ENCODE peak calls at places on chromosomes 5 and 9, in nine cellular contexts. J is PC-3, N is HFF-Myc, K is epithelial cell of proximal tubule, S is cardiac fibroblast, R is endothelial cell of umbilical vein, L is spleen, B is choroid plexus epithelial cell, Q is HCT116. T is an unnamed sample.

GRCh38 chr5:131382407-131383395 is 118.8 kb downstream of the CDC42SE2 start:
- DNase-seq in K (no peak), R (peak; percentile 47), S (peak; percentile 73), Q (peak; percentile 50), N (peak; percentile 38), L (no peak), J (peak; percentile 61), B (peak; percentile 86), T (no peak)

GRCh38 chr9:35521708-35522107 is 31.8 kb downstream of the RUSC2 start:
- DNase-seq in R (no peak), L (no peak), J (no peak), N (no peak), B (peak; percentile 84), Q (no peak), K (no peak), S (peak; percentile 81), T (no peak)

GRCh38 chr9:134981001-134981400 is 63.3 kb upstream of the FCN1 start:
- DNase-seq in B (no peak), N (no peak), S (no peak), L (no peak), K (no peak), Q (no peak), R (no peak), J (no peak), T (no peak)

GRCh38 chr9:22683393-22684075 is 236.9 kb downstream of the DMRTA1 start:
- DNase-seq in J (peak; percentile 82), L (no peak), Q (no peak), B (peak; percentile 13), S (peak; percentile 17), R (no peak), K (peak; percentile 47), N (peak; percentile 56), T (no peak)

GRCh38 chr9:2800385-2801179 is 43.3 kb downstream of the PUM3 start:
- DNase-seq in S (peak; percentile 28), J (no peak), R (no peak), K (no peak), B (peak; percentile 69), L (no peak), Q (no peak), N (no peak), T (no peak)

GRCh38 chr9:9855503-9856078 is 757.2 kb downstream of the PTPRD start:
- DNase-seq in R (no peak), L (peak; percentile 54), J (no peak), S (no peak), B (no peak), N (no peak), K (no peak), Q (no peak), T (no peak)

GRCh38 chr5:10520716-10521115 is 43.2 kb upstream of the ANKRD33B start:
- DNase-seq in Q (no peak), L (no peak), N (no peak), R (no peak), K (no peak), B (peak; percentile 76), S (peak; percentile 45), J (no peak), T (no peak)

GRCh38 chr9:87504938-87505337 is 7.3 kb downstream of the DAPK1 start:
- DNase-seq in J (no peak), K (no peak), N (no peak), R (no peak), Q (no peak), S (no peak), B (no peak), L (no peak), T (no peak)

GRCh38 chr5:54243483-54244080 is 66.8 kb downstream of the ARL15 start:
- DNase-seq in K (no peak), B (peak; percentile 68), R (peak; percentile 47), J (peak; percentile 48), N (no peak), S (peak; percentile 69), L (no peak), Q (peak; percentile 27), T (no peak)

GRCh38 chr5:164422400-164422799 is 917.0 kb downstream of the MAT2B start:
- DNase-seq in Q (no peak), L (no peak), R (peak; percentile 43), J (no peak), N (no peak), B (peak; percentile 70), K (no peak), S (peak; percentile 82), T (no peak)

GRCh38 chr9:136481558-136481957 is 1.3 kb downstream of the SEC16A start:
- DNase-seq in K (no peak), B (peak; percentile 4), J (peak; percentile 1), R (no peak), N (no peak), L (no peak), Q (no peak), S (no peak), T (no peak)

GRCh38 chr9:5563886-5564285 is 53.6 kb downstream of the PDCD1LG2 start:
- DNase-seq in B (no peak), R (no peak), Q (no peak), K (no peak), S (peak; percentile 67), L (no peak), J (peak; percentile 58), N (no peak), T (no peak)

GRCh38 chr5:9391080-9391479 is 154.8 kb downstream of the SEMA5A start:
- DNase-seq in B (no peak), J (no peak), K (no peak), Q (no peak), R (no peak), L (no peak), S (no peak), N (no peak), T (no peak)

GRCh38 chr5:83636141-83636540 is 84.5 kb downstream of the HAPLN1 start:
- DNase-seq in J (no peak), N (no peak), B (peak; percentile 68), K (no peak), Q (no peak), S (peak; percentile 33), R (no peak), L (no peak), T (no peak)

GRCh38 chr9:85212209-85212608 is 529.5 kb downstream of the AGTPBP1 start:
- DNase-seq in N (peak; percentile 9), K (peak; percentile 80), B (peak; percentile 5), J (no peak), S (no peak), R (peak; percentile 68), Q (peak; percentile 46), L (no peak), T (no peak)

GRCh38 chr9:111983484-111983908 is 86.9 kb downstream of the UGCG start:
- DNase-seq in J (no peak), Q (no peak), N (no peak), K (no peak), R (no peak), S (no peak), B (no peak), L (no peak), T (no peak)

GRCh38 chr5:134438268-134438622 is 26.6 kb upstream of the CDKN2AIPNL start:
- DNase-seq in K (peak; percentile 66), L (peak; percentile 28), R (no peak), J (peak; percentile 32), Q (no peak), S (peak; percentile 97), N (no peak), B (peak; percentile 45), T (no peak)

GRCh38 chr5:124997186-124997893 is 250.9 kb upstream of the ZNF608 start:
- DNase-seq in S (peak; percentile 45), K (peak; percentile 74), N (no peak), J (peak; percentile 26), Q (no peak), R (no peak), B (peak; percentile 48), L (no peak), T (no peak)

DNA sequence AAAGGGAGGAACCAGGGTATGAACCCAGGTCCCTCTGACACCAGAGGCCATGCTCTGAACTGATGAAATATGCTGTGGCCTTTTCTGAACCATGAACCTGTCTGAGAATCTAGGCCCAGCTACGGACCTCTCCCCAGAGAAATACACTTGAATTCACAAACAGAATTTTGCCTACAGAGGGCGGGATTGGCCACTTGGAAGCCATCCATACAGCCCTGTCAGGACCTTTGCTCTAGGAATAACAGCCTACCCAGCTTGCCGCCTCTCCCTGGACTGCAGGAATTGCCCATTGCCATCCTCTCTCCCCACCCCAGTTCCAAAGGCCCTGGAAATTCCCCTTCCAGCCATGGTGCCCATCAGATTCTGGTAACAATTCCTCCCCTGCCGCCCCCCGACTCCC is 26.6 kb downstream of the MORN5 start:
- DNase-seq in K (no peak), R (peak; percentile 23), N (no peak), L (peak; percentile 13), Q (no peak), S (no peak), J (no peak), B (no peak), T (no peak)
- TF ChIP-seq CTCF in K (no peak), R (no peak), N (no peak), L (no peak), Q (no peak), S (no peak), J (no peak), B (no peak), T (no peak)

GRCh38 chr5:26121343-26121742 is 917.0 kb downstream of the CDH9 start:
- DNase-seq in J (peak; percentile 11), S (no peak), R (no peak), L (no peak), N (no peak), B (no peak), Q (no peak), K (no peak), T (no peak)
- TF ChIP-seq CTCF in J (peak; percentile 14), S (no peak), R (no peak), L (no peak), N (no peak), B (no peak), Q (no peak), K (no peak), T (no peak)

GRCh38 chr5:173765661-173766060 is 122.5 kb upstream of the CPEB4 start:
- DNase-seq in S (no peak), J (no peak), N (no peak), B (no peak), L (no peak), Q (no peak), K (no peak), R (no peak), T (no peak)

GRCh38 chr5:173762930-173763329 is 125.2 kb upstream of the CPEB4 start:
- DNase-seq in J (no peak), R (no peak), Q (no peak), L (no peak), B (no peak), S (no peak), N (no peak), K (peak; percentile 74), T (no peak)

GRCh38 chr5:173763410-173763809 is 124.7 kb upstream of the CPEB4 start:
- DNase-seq in J (no peak), B (no peak), S (no peak), L (no peak), R (no peak), Q (no peak), N (no peak), K (no peak), T (no peak)

GRCh38 chr5:173764321-173765029 is 123.7 kb upstream of the CPEB4 start:
- DNase-seq in K (peak; percentile 91), J (peak; percentile 95), S (peak; percentile 97), R (peak; percentile 92), L (no peak), B (peak; percentile 98), N (peak; percentile 82), Q (peak; percentile 94), T (no peak)

GRCh38 chr5:173765030-173765644 is 123.0 kb upstream of the CPEB4 start:
- DNase-seq in J (no peak), Q (no peak), S (no peak), N (no peak), B (no peak), R (peak; percentile 26), L (no peak), K (peak; percentile 80), T (no peak)
- TF ChIP-seq CTCF in J (no peak), Q (no peak), S (no peak), N (no peak), B (no peak), R (no peak), L (no peak), K (no peak), T (no peak)

GRCh38 chr5:113548396-113548795 is 34.9 kb downstream of the YTHDC2 start:
- DNase-seq in N (no peak), Q (no peak), K (no peak), B (no peak), S (no peak), R (no peak), J (no peak), L (no peak), T (no peak)
- TF ChIP-seq CTCF in N (no peak), Q (no peak), K (no peak), B (no peak), S (no peak), R (no peak), J (no peak), L (no peak), T (no peak)

T was measured in D721Med.